ENCODE peak calls at places on chromosomes 6 and 20, in six cellular contexts. E, T, Q, X, I and H are unnamed samples.

GRCh38 chr6:28657756-28658465 is 132.2 kb downstream of the GPX5 start:
- DNase-seq in I (peak; percentile 12), T (no peak), X (no peak), Q (no peak), E (peak; percentile 69), H (no peak)

GRCh38 chr6:41643899-41644269 is 5.6 kb downstream of the MDFI start:
- DNase-seq in Q (no peak), T (no peak), I (no peak), E (no peak), X (no peak), H (peak; percentile 21)

GRCh38 chr20:64138276-64138815 is 25.9 kb upstream of the MYT1 start:
- DNase-seq in Q (no peak), E (no peak), T (no peak), I (no peak), X (no peak), H (peak; percentile 38)

GRCh38 chr6:154606457-154606856 is 96.0 kb upstream of the CNKSR3 start:
- DNase-seq in T (no peak), I (no peak), E (no peak), X (no peak), Q (no peak), H (no peak)

GRCh38 chr6:36150283-36150682 is 20.0 kb downstream of the MAPK13 start:
- DNase-seq in I (no peak), E (no peak), Q (no peak), T (no peak), X (no peak), H (no peak)

GRCh38 chr6:4565301-4566250 is 210.6 kb upstream of the CDYL start:
- DNase-seq in Q (peak; percentile 23), T (no peak), E (no peak), X (no peak), I (no peak), H (no peak)

GRCh38 chr6:54697423-54697822 is 149.1 kb upstream of the FAM83B start:
- DNase-seq in I (no peak), Q (no peak), T (no peak), X (no peak), E (peak; percentile 16), H (no peak)

GRCh38 chr6:6801635-6802218 is 213.2 kb downstream of the LY86 start:
- DNase-seq in X (no peak), T (no peak), E (no peak), I (no peak), Q (peak; percentile 39), H (no peak)

GRCh38 chr6:109466212-109466923 is 10.8 kb upstream of the MICAL1 start:
- DNase-seq in I (no peak), T (no peak), X (no peak), E (no peak), Q (no peak), H (no peak)

GRCh38 chr6:30970946-30971345 is 12.6 kb upstream of the MUC21 start:
- DNase-seq in T (no peak), E (no peak), Q (no peak), X (no peak), I (no peak), H (no peak)

GRCh38 chr6:48765352-48765961 is 654.5 kb upstream of the PTCHD4 start:
- DNase-seq in Q (peak; percentile 30), E (peak; percentile 76), I (peak; percentile 6), X (no peak), T (no peak), H (no peak)

GRCh38 chr6:71678081-71678480 is 208.3 kb upstream of the RIMS1 start:
- DNase-seq in T (no peak), I (no peak), X (no peak), E (no peak), Q (no peak), H (no peak)

GRCh38 chr6:166598441-166599138 is 12.1 kb upstream of the RAMACL start:
- DNase-seq in T (no peak), I (peak; percentile 48), E (peak; percentile 97), X (no peak), Q (no peak), H (peak; percentile 85)

GRCh38 chr6:157539900-157540752 is 159.1 kb downstream of the ZDHHC14 start:
- DNase-seq in I (no peak), Q (no peak), X (no peak), E (no peak), T (no peak), H (no peak)
- H3K27ac ChIP-seq in I (no peak overlapping the region), Q (no peak overlapping the region), X (no peak overlapping the region), E (no peak overlapping the region), T (no peak overlapping the region), H (no peak overlapping the region)

DNA sequence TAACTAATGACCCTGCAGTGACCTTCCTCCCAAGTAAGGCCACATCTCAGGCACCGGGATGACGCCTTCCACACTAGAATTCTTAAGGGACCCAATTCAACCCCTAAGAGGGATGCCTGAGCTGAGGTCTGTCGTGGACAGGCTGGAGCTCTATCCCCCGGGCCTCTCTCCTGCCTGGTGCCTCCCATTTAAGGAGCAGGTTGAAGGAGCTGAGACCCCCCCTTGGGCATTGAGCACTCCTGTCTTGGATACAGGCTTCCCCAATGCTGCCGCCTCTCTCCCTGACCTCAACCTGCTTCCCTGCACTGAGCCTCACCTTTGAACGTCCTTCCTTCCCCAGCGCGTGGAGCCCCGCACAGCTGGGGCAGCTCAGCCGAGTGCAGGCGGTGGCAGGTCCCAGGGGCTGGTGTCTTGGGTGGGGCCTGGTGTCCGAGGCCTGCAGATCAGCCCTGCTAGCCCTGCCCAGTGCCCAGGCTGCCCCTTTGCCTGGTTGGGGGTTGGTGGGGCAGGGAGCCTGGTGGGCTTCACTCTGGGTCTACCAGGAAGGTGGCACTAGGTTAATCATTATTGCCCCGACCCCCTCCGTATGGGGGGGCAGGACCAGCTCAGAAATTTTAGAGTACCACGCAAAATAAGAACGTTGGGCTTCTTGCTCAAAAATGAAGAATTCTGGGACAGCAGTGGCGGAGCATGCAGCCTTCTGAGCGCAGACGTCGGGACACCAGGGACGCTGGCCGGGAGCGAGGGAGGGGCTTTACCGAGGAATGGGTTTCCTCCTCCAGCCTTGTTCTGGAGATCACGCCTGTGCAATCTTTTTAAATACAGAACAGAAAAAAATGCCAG is 20.0 kb upstream of the BHLHE23 start:
- DNase-seq in I (no peak), X (no peak), E (no peak), Q (no peak), T (peak; percentile 49), H (peak; percentile 55)
- H3K4me1 ChIP-seq in I (peaks cover 7% of the 10 kb centered on the region), X (no peaks in the 10 kb centered on the region), E (no peaks in the 10 kb centered on the region), Q (no peaks in the 10 kb centered on the region), T (no peaks in the 10 kb centered on the region), H (peaks cover 6% of the 10 kb centered on the region)

GRCh38 chr20:38472513-38473352 is at the start of gene RALGAPB:
- DNase-seq in I (peak; percentile 99), E (peak; percentile 96), X (peak; percentile 96), Q (peak; percentile 99), T (peak; percentile 100), H (peak; percentile 99)
- TF ChIP-seq CTCF in I (no peak), E (peak; percentile 33), X (peak; percentile 43), Q (peak; percentile 55), T (no peak), H (peak; percentile 25)

GRCh38 chr20:17640875-17641378 is 41.1 kb downstream of the RRBP1 start:
- DNase-seq in X (no peak), T (peak; percentile 49), Q (no peak), E (no peak), I (no peak), H (no peak)

GRCh38 chr20:17642404-17643269 is 39.4 kb downstream of the RRBP1 start:
- DNase-seq in E (no peak), I (no peak), X (no peak), T (peak; percentile 54), Q (no peak), H (no peak)

GRCh38 chr20:17641993-17642392 is 40.0 kb downstream of the RRBP1 start:
- DNase-seq in I (no peak), E (no peak), Q (no peak), X (no peak), T (peak; percentile 44), H (no peak)

GRCh38 chr20:17640146-17640874 is 41.7 kb downstream of the RRBP1 start:
- DNase-seq in Q (no peak), I (no peak), E (no peak), X (no peak), T (peak; percentile 34), H (no peak)

GRCh38 chr20:17641520-17641964 is 40.5 kb downstream of the RRBP1 start:
- DNase-seq in T (peak; percentile 45), I (no peak), E (no peak), Q (no peak), X (no peak), H (no peak)
- H3K27ac ChIP-seq in T (no peak overlapping the region), I (no peak overlapping the region), E (no peak overlapping the region), Q (no peak overlapping the region), X (no peak overlapping the region), H (peak overlapping the region; percentile 12)

GRCh38 chr6:33581186-33581585 is 1.1 kb upstream of the BAK1 start:
- DNase-seq in T (no peak), X (no peak), E (no peak), I (no peak), Q (no peak), H (no peak)
- H3K4me1 ChIP-seq in T (peaks cover 22% of the 10 kb centered on the region), X (peaks cover 4% of the 10 kb centered on the region), E (peaks cover 6% of the 10 kb centered on the region), I (peaks cover 51% of the 10 kb centered on the region), Q (peaks cover 13% of the 10 kb centered on the region), H (peaks cover 29% of the 10 kb centered on the region)

GRCh38 chr20:13839421-13840092 is 54.7 kb downstream of the NDUFAF5 start:
- DNase-seq in X (no peak), E (peak; percentile 41), T (no peak), Q (no peak), I (no peak), H (no peak)
- TF ChIP-seq CTCF in X (no peak), E (no peak), T (no peak), Q (no peak), I (no peak), H (no peak)

DNA sequence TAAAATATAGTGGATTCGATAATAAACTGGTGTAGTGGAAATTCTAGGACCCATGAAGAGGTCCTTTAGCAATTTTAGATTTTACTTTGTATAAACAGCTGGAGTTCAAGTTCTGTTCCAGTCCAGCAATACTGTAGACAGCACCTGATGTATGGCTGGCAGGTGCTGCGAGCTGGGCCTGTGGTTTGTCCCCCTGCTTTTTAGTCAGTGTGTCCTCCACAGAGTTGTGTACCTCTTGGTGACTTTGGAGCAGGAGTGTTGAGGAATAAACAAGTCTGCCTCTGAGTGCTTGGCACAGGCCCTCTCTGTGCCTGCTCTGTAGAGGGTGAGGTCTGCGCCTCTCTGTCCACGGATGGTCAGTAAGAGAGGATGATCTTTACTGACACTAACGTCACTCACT is 13.8 kb downstream of the STX16 start:
- DNase-seq in X (no peak), I (no peak), Q (no peak), T (no peak), E (no peak), H (no peak)
- H3K27ac ChIP-seq in X (no peak overlapping the region), I (no peak overlapping the region), Q (no peak overlapping the region), T (no peak overlapping the region), E (no peak overlapping the region), H (no peak overlapping the region)

GRCh38 chr6:139126255-139126654 is 8.6 kb upstream of the HECA start:
- DNase-seq in X (no peak), E (peak; percentile 92), Q (no peak), T (no peak), I (no peak), H (no peak)
- H3K4me1 ChIP-seq in X (no peaks in the 10 kb centered on the region), E (peaks cover 2% of the 10 kb centered on the region), Q (no peaks in the 10 kb centered on the region), T (no peaks in the 10 kb centered on the region), I (peaks cover 28% of the 10 kb centered on the region), H (no peaks in the 10 kb centered on the region)

GRCh38 chr6:75210885-75211739 is 5.3 kb upstream of the COL12A1 start:
- DNase-seq in X (no peak), T (no peak), Q (no peak), I (peak; percentile 47), E (peak; percentile 79), H (peak; percentile 57)
- TF ChIP-seq CTCF in X (peak; percentile 78), T (peak; percentile 74), Q (peak; percentile 62), I (peak; percentile 67), E (peak; percentile 80), H (peak; percentile 71)

GRCh38 chr20:3165473-3166337 is 6.0 kb upstream of the FASTKD5 start:
- DNase-seq in X (no peak), E (peak; percentile 63), T (no peak), Q (no peak), I (peak; percentile 82), H (peak; percentile 67)
- H3K27ac ChIP-seq in X (no peak overlapping the region), E (no peak overlapping the region), T (no peak overlapping the region), Q (no peak overlapping the region), I (no peak overlapping the region), H (no peak overlapping the region)